ENCODE peak calls at places on chromosomes 16 and 17, in five cellular contexts. X, T, H, M and Q are unnamed samples.

GRCh38 chr16:75550211-75550662 is 5.8 kb downstream of the TMEM231 start:
- DNase-seq in T (peak; percentile 10), X (peak; percentile 44), M (peak; percentile 69), H (peak; percentile 37), Q (no peak)

GRCh38 chr17:44971776-44972483 is 3.8 kb upstream of the C1QL1 start:
- DNase-seq in X (peak; percentile 80), T (peak; percentile 58), M (peak; percentile 73), H (peak; percentile 88), Q (no peak)

GRCh38 chr17:80779961-80780380 is 211.7 kb upstream of the CHMP6 start:
- DNase-seq in T (no peak), H (no peak), M (no peak), X (peak; percentile 40), Q (no peak)

GRCh38 chr16:64094992-64095579 is 1026.8 kb downstream of the CDH11 start:
- DNase-seq in T (no peak), X (no peak), H (peak; percentile 4), M (no peak), Q (no peak)

GRCh38 chr16:75198135-75198600 is 8.8 kb downstream of the CTRB2 start:
- DNase-seq in T (no peak), X (peak; percentile 43), H (peak; percentile 54), M (no peak), Q (peak; percentile 68)

GRCh38 chr16:57277586-57277985 is 6.9 kb downstream of the PLLP start:
- DNase-seq in T (peak; percentile 46), M (peak; percentile 98), H (peak; percentile 81), X (peak; percentile 96), Q (no peak)

GRCh38 chr17:79482719-79483118 is 128.1 kb downstream of the RBFOX3 start:
- DNase-seq in M (no peak), H (no peak), T (no peak), X (no peak), Q (no peak)

GRCh38 chr17:1785925-1786324 is 24.1 kb downstream of the SERPINF1 start:
- DNase-seq in T (no peak), H (no peak), M (no peak), X (no peak), Q (no peak)

GRCh38 chr16:67435758-67436164 is 4.8 kb downstream of the HSD11B2 start:
- DNase-seq in M (no peak), T (no peak), X (no peak), H (no peak), Q (no peak)

GRCh38 chr17:10623786-10624338 is 33.2 kb downstream of the MYH3 start:
- DNase-seq in T (no peak), M (no peak), X (no peak), H (no peak), Q (no peak)

GRCh38 chr17:79213305-79213704 is 138.7 kb downstream of the ENGASE start:
- DNase-seq in M (no peak), X (no peak), H (no peak), T (no peak), Q (no peak)

GRCh38 chr17:67074781-67075180 is 30.4 kb downstream of the CACNG1 start:
- DNase-seq in H (no peak), X (no peak), M (no peak), T (no peak), Q (no peak)

GRCh38 chr17:4365628-4366311 is 705 bp downstream of the UBE2G1 start:
- DNase-seq in M (peak; percentile 30), X (peak; percentile 39), H (no peak), T (no peak), Q (peak; percentile 76)

GRCh38 chr17:79305831-79306687 is 231.4 kb downstream of the ENGASE start:
- DNase-seq in M (no peak), H (no peak), X (no peak), T (no peak), Q (no peak)

GRCh38 chr17:74396567-74396966 is 29.3 kb downstream of the GPR142 start:
- DNase-seq in X (no peak), T (no peak), H (no peak), M (no peak), Q (no peak)

GRCh38 chr17:37168731-37169353 is 206.9 kb upstream of the C17orf78 start:
- DNase-seq in M (no peak), T (no peak), X (no peak), H (no peak), Q (no peak)

GRCh38 chr17:37527249-37527851 is 37.7 kb downstream of the DUSP14 start:
- DNase-seq in M (peak; percentile 52), X (peak; percentile 76), T (no peak), H (peak; percentile 45), Q (no peak)

GRCh38 chr17:57577751-57578607 is 167.1 kb downstream of the CCDC182 start:
- DNase-seq in X (no peak), M (no peak), H (peak; percentile 65), T (no peak), Q (no peak)

GRCh38 chr16:84350611-84351400 is 17.5 kb upstream of the ATP2C2 start:
- DNase-seq in M (no peak), H (no peak), T (no peak), X (no peak), Q (no peak)

GRCh38 chr16:55294947-55295346 is 29.1 kb upstream of the IRX6 start:
- DNase-seq in M (no peak), T (no peak), H (no peak), X (no peak), Q (no peak)

GRCh38 chr16:66551362-66551761 is 1.0 kb upstream of the CKLF start:
- DNase-seq in T (peak; percentile 52), H (peak; percentile 38), X (peak; percentile 73), M (peak; percentile 41), Q (no peak)

GRCh38 chr17:31216053-31216751 is 80.8 kb downstream of the OMG start:
- DNase-seq in M (peak; percentile 40), H (peak; percentile 82), T (no peak), X (peak; percentile 83), Q (no peak)